ENCODE peak calls at places on chromosomes 4 and X, in seven cellular contexts. A is mammary epithelial cell; F is body of pancreas; P is CD8-positive, alpha-beta T cell; J is SJCRH30; I is neural progenitor cell; E is colonic mucosa. X is an unnamed sample. For H3K4me1, the result is how much of the 10 kb centered on the place peaks cover.

GRCh38 chr4:3820806-3821579 is 54.8 kb downstream of the ADRA2C start:
- DNase-seq in A (no peak), E (peak), J (no peak), F (no peak), P (no peak), I (no peak), X (no peak)

GRCh38 chr4:52843958-52844357 is 18.2 kb upstream of the RASL11B start:
- DNase-seq in F (no peak), A (no peak), P (no peak), I (no peak), J (no peak), E (no peak), X (no peak)

GRCh38 chrX:102976793-102977495 is 39.9 kb downstream of the RAB40AL start:
- DNase-seq in E (no peak), I (no peak), P (no peak), A (peak), J (no peak), F (peak), X (no peak)

GRCh38 chr4:62544428-62544827 is 1344.3 kb downstream of the ADGRL3 start:
- DNase-seq in F (no peak), J (peak), P (no peak), I (no peak), A (peak), E (no peak), X (no peak)

GRCh38 chr4:104352211-104352610 is 142.5 kb downstream of the CXXC4 start:
- DNase-seq in A (peak), J (peak), P (no peak), E (no peak), I (peak), F (no peak), X (no peak)

GRCh38 chrX:121755541-121755940 is 708.1 kb downstream of the GLUD2 start:
- DNase-seq in A (peak), J (no peak), F (no peak), I (peak), E (no peak), P (no peak), X (no peak)

GRCh38 chrX:9318761-9319160 is 146.1 kb upstream of the TBL1X start:
- DNase-seq in P (no peak), E (no peak), A (no peak), I (no peak), F (no peak), J (no peak), X (no peak)

GRCh38 chrX:101287402-101287801 is 3.7 kb downstream of the TAF7L start:
- DNase-seq in P (no peak), E (peak), J (peak), I (peak), F (no peak), A (peak), X (no peak)

GRCh38 chrX:133523094-133523493 is 107.8 kb upstream of the GPC4 start:
- DNase-seq in E (no peak), J (no peak), I (no peak), F (peak), A (peak), P (no peak), X (no peak)

GRCh38 chrX:110563276-110563675 is 204.6 kb downstream of the RTL9 start:
- DNase-seq in F (no peak), I (no peak), J (peak), A (no peak), E (no peak), P (no peak), X (no peak)

GRCh38 chr4:55075823-55076418 is 49.5 kb downstream of the KDR start:
- DNase-seq in P (no peak), J (no peak), E (no peak), I (peak), F (no peak), A (no peak), X (no peak)

GRCh38 chr4:101306225-101306624 is 41.1 kb downstream of the PPP3CA start:
- DNase-seq in A (peak), J (peak), F (no peak), E (no peak), P (no peak), I (no peak), X (no peak)

GRCh38 chr4:133624744-133625143 is 475.6 kb downstream of the PCDH10 start:
- DNase-seq in I (peak), E (no peak), F (no peak), A (no peak), P (no peak), J (peak), X (no peak)
- H3K4me1 ChIP-seq in I (under half), E (under half), F (under half), A (under half), P (under half), J (under half), X (under half)

DNA sequence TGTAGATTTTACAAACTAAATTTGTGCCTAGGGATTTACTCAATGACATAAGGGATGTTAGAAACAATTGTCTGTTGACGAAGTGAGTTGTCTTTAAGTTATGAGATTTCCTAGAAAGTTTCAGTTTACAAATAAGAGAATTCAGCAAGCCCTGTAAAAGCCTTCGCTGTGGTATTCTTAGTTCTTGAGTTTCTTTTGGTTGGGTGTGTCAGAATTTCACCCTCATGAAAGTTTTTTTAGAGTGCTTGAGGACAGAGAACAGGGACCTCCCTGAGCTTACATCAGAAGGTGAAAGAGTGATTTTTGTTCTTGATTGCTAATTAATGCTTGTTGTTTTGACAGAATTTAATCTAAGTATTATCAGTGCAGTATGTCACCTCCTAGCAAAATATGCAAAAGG is 2628.2 kb downstream of the ARAP2 start:
- DNase-seq in P (no peak), F (no peak), A (no peak), E (no peak), J (no peak), I (no peak), X (no peak)
- H3K4me1 ChIP-seq in P (under half), F (under half), A (under half), E (under half), J (under half), I (under half), X (under half)

GRCh38 chr4:143356493-143356892 is 19.8 kb downstream of the GAB1 start:
- DNase-seq in A (peak), J (no peak), F (peak), I (no peak), E (no peak), P (no peak), X (no peak)

GRCh38 chr4:143355540-143356217 is 19.0 kb downstream of the GAB1 start:
- DNase-seq in E (no peak), J (no peak), I (no peak), P (no peak), A (peak), F (no peak), X (no peak)

GRCh38 chr4:143358923-143359694 is 22.4 kb downstream of the GAB1 start:
- DNase-seq in E (peak), F (peak), I (no peak), P (no peak), A (peak), J (no peak), X (no peak)

GRCh38 chr4:143358419-143358818 is 21.7 kb downstream of the GAB1 start:
- DNase-seq in F (no peak), I (no peak), A (no peak), P (no peak), E (no peak), J (no peak), X (no peak)

DNA sequence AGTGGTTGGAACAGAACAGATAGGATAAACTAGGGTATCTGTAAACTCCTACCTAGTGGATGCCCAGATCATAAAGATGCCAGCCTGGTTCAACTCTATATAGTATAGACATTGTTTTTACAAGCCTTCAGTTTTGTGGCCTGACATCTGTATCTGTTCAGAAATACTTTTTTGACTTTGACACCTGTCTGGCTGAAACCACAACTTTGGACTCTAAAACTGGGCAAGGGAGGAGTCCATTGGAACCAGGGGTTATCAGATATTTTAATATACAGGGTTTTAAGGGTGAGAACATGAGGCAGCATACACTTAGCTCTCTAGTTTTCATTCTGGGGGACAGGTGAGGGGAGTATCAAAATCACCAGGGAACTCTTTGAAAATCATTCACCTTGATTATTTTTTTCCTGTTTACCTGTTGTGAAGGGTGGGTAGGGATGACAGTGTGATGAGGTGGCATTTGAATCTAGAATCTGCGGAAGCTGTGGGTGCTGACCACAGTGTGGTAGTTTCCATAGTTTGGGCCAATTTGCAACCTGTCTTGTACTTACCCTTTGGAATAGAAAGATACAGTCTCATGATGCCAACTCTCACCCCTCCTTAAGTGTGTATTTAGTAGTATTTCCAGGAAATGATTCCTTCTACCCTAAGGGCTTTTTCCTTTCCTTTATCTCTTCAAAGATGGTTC is 20.6 kb downstream of the GAB1 start:
- DNase-seq in E (no peak), P (no peak), I (no peak), F (no peak), A (peak), J (no peak), X (no peak)
- H3K4me1 ChIP-seq in E (under half), P (under half), I (under half), F (half or more), A (half or more), J (under half), X (half or more)

GRCh38 chr4:173247316-173247715 is 78.7 kb downstream of the GALNT7 start:
- DNase-seq in E (no peak), I (no peak), P (no peak), F (peak), J (peak), A (no peak), X (no peak)
- H3K4me1 ChIP-seq in E (under half), I (under half), P (under half), F (under half), J (half or more), A (under half), X (under half)

X was measured in vagina.